ENCODE peak calls at places on chromosomes 13 and 19, in four cellular contexts. Y is DND-41, I is SK-N-SH, X is neuronal stem cell. C is an unnamed sample.

GRCh38 chr19:30407310-30407709 is 35.1 kb downstream of the ZNF536 start:
- DNase-seq in X (no peak), Y (no peak), I (no peak), C (no peak)

GRCh38 chr13:44350775-44351504 is 22.7 kb upstream of the SERP2 start:
- DNase-seq in Y (no peak), X (no peak), I (peak; percentile 31), C (no peak)

GRCh38 chr19:54325194-54325621 is 12.2 kb upstream of the LILRA5 start:
- DNase-seq in Y (peak; percentile 62), X (peak; percentile 40), I (peak; percentile 59), C (no peak)

GRCh38 chr19:48355555-48355954 is 8.2 kb downstream of the TMEM143 start:
- DNase-seq in X (no peak), I (no peak), Y (no peak), C (no peak)

GRCh38 chr19:45924891-45925447 is 10.4 kb upstream of the NANOS2 start:
- DNase-seq in I (no peak), Y (no peak), X (no peak), C (no peak)

GRCh38 chr13:80931766-80932165 is 590.8 kb upstream of the SPRY2 start:
- DNase-seq in I (no peak), Y (no peak), X (no peak), C (no peak)

GRCh38 chr13:82569581-82569980 is 1312.7 kb downstream of the SLITRK1 start:
- DNase-seq in X (no peak), I (no peak), Y (no peak), C (no peak)

GRCh38 chr19:53909471-53910169 is 542 bp downstream of the CACNG7 start:
- DNase-seq in X (peak; percentile 35), Y (no peak), I (no peak), C (no peak)

GRCh38 chr13:102680842-102681725 is 13.8 kb downstream of the METTL21C start:
- DNase-seq in Y (no peak), I (no peak), X (no peak), C (no peak)

GRCh38 chr19:48999481-49000325 is 6.0 kb downstream of the RUVBL2 start:
- DNase-seq in I (peak; percentile 65), Y (peak; percentile 62), X (peak; percentile 65), C (peak; percentile 90)

GRCh38 chr19:51691122-51692064 is 1.7 kb upstream of the SPACA6 start:
- DNase-seq in Y (no peak), X (no peak), I (peak; percentile 42), C (no peak)

GRCh38 chr13:58018865-58019264 is 387.3 kb downstream of the PCDH17 start:
- DNase-seq in Y (no peak), I (no peak), X (no peak), C (no peak)

GRCh38 chr13:42544246-42544915 is 29.6 kb upstream of the TNFSF11 start:
- DNase-seq in X (no peak), I (no peak), Y (no peak), C (no peak)

GRCh38 chr13:95156208-95156607 is 145.0 kb downstream of the ABCC4 start:
- DNase-seq in X (no peak), I (peak; percentile 16), Y (no peak), C (no peak)

GRCh38 chr13:94351292-94352000 is 128.0 kb downstream of the DCT start:
- DNase-seq in Y (no peak), X (no peak), I (no peak), C (no peak)

DNA sequence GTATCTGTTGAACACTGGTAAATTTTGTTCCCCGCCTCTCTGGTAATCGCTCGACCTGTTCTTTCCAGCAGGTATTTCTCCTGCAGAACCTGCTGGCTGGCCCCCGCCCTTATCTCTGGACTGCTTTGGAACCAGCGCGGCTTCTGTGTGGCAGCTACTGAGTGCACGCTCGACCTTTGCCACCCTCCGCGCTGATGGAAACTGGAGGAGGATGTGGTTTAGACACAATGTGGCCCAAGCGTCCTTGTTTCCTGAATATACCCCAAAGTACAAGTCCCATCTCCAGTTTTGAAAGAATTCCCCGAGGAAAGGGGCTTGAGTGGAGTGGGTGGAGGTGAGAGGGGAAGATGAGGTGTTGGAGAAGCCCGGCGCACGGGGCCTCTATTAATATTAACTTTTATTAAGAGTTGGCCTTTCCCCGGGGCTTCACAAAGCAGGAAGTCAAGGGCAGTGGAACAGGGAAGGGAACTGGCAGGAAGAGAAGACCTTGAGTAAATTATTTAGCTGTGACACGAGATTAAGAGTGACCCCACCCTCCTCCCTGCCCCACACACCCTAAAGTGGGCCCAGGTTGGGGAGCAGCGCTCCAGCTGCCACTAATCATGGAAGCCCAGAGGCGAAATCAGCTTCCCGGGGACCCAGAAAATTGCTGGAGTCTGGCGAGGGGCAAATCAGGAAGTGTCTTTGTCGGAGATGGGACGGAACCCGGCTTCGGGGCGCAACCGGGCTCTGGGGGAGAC is 16.0 kb downstream of the CDX2 start:
- DNase-seq in X (no peak), I (no peak), Y (no peak), C (no peak)
- H2AFZ ChIP-seq in X (peak overlapping the region; percentile 99), I (peak overlapping the region; percentile 83), Y (peak overlapping the region; percentile 86), C (no peak overlapping the region)

GRCh38 chr13:99778500-99778899 is 193.1 kb downstream of the ZIC5 start:
- DNase-seq in I (no peak), Y (no peak), X (no peak), C (no peak)
- H2AFZ ChIP-seq in I (no peak overlapping the region), Y (no peak overlapping the region), X (no peak overlapping the region), C (no peak overlapping the region)

DNA sequence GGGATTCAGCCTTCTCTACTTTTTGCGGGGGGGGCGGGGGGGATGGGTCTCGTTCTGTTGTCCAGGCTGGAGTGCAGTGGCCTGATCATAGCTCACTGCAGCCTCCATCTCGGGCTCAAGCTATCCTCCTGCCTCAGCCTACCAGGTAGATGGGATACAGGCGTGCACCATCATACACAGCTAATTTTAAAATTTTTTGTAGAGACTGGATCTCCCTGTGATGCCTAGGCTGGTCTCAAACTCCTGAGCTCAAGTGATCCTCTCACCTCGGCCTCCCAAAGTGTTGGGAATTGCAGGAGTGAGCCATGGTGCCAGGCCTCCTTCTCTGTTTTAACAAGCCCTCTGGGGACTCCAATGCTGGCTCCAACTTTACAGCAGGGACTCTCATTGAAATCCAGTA is 569 bp upstream of the ZNF792 start:
- DNase-seq in I (no peak), Y (no peak), X (no peak), C (no peak)
- H2AFZ ChIP-seq in I (no peak overlapping the region), Y (no peak overlapping the region), X (peak overlapping the region; percentile 98), C (no peak overlapping the region)

GRCh38 chr13:66967825-66968597 is 262.1 kb downstream of the PCDH9 start:
- DNase-seq in X (no peak), Y (no peak), I (no peak), C (no peak)
- H2AFZ ChIP-seq in X (no peak overlapping the region), Y (peak overlapping the region; percentile 22), I (no peak overlapping the region), C (no peak overlapping the region)

DNA sequence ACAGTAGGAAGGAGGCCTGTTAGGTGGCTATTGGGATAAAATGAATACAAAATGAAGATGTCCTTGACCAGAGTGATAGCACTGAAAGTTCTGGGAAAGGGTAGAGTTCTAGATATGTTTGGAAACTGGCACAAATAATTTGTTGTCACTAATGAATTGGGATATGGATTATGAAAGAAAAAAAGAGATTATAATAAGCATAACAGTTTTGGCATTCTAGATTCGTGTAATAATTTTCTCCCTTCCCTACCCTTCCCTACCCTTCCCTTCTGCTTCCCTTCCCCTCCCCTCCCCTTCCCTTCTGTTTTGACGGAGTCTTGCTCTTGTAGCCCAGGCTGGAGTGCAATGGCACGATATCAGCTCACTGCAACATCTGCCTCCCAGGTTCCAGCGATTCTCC is 271.0 kb upstream of the PRR20A start:
- DNase-seq in Y (no peak), I (no peak), X (no peak), C (no peak)
- H2AFZ ChIP-seq in Y (no peak overlapping the region), I (no peak overlapping the region), X (no peak overlapping the region), C (no peak overlapping the region)

GRCh38 chr13:28356506-28357064 is 138.3 kb downstream of the FLT1 start:
- DNase-seq in Y (no peak), I (no peak), X (no peak), C (no peak)

GRCh38 chr13:28355046-28355821 is 139.7 kb downstream of the FLT1 start:
- DNase-seq in X (no peak), I (no peak), Y (no peak), C (no peak)

GRCh38 chr13:28349901-28350654 is 144.8 kb downstream of the FLT1 start:
- DNase-seq in X (no peak), I (peak; percentile 51), Y (no peak), C (no peak)

GRCh38 chr13:28355822-28356371 is 139.0 kb downstream of the FLT1 start:
- DNase-seq in I (no peak), Y (peak; percentile 42), X (no peak), C (no peak)

DNA sequence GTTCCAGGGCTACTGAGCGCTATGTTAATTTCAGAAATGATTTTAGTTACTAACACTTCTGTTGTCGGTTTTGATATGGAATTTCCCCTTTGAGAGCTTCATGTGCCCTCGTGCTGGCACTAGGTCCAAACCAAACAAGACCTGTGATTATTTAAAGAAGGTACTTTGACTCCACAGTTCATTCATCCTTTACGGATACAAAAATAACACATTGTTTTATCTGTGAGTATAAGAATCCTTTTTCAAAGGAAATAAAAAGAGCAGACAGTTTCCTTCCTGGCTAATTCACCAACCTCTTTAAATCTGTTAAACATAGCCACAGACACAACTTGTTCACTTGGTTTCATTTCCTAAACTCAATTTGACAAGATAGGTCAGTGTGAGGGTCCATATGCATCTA is 141.2 kb downstream of the FLT1 start:
- DNase-seq in X (no peak), Y (no peak), I (no peak), C (no peak)
- H2AFZ ChIP-seq in X (no peak overlapping the region), Y (no peak overlapping the region), I (no peak overlapping the region), C (no peak overlapping the region)

GRCh38 chr19:17243854-17244617 is 1.7 kb downstream of the NR2F6 start:
- DNase-seq in X (no peak), I (peak; percentile 71), Y (no peak), C (peak; percentile 59)

GRCh38 chr19:17244618-17245534 is 843 bp downstream of the NR2F6 start:
- DNase-seq in Y (no peak), I (peak; percentile 55), X (no peak), C (no peak)

GRCh38 chr19:17245535-17245984 is at the start of gene NR2F6:
- DNase-seq in X (no peak), Y (no peak), I (no peak), C (no peak)

GRCh38 chr19:17242431-17243208 is 3.1 kb downstream of the NR2F6 start:
- DNase-seq in X (no peak), Y (no peak), I (no peak), C (no peak)

GRCh38 chr19:17243340-17243853 is 2.3 kb downstream of the NR2F6 start:
- DNase-seq in X (no peak), I (peak; percentile 52), Y (no peak), C (no peak)
- H2AFZ ChIP-seq in X (no peak overlapping the region), I (no peak overlapping the region), Y (no peak overlapping the region), C (no peak overlapping the region)